ENCODE peak calls at places on chromosomes 3 and 15, in four cellular contexts. M is K562, N is GM12878, Y is HepG2. A is an unnamed sample.

GRCh38 chr3:117454236-117454635 is 744.7 kb downstream of the TUSC7 start:
- DNase-seq in M (no peak), Y (no peak), N (no peak), A (no peak)

GRCh38 chr3:53224026-53224425 is 31.8 kb downstream of the TKT start:
- DNase-seq in N (no peak), Y (no peak), M (no peak), A (no peak)

GRCh38 chr3:54511766-54512365 is 389.5 kb downstream of the CACNA2D3 start:
- DNase-seq in N (no peak), Y (no peak), M (no peak), A (no peak)

GRCh38 chr3:109806929-109807328 is 469.6 kb upstream of the DPPA4 start:
- DNase-seq in Y (peak; percentile 5), M (peak; percentile 11), N (no peak), A (no peak)

GRCh38 chr3:120908803-120909601 is 997 bp downstream of the STXBP5L start:
- DNase-seq in Y (no peak), N (no peak), M (no peak), A (no peak)

GRCh38 chr3:192884831-192885356 is 32.8 kb downstream of the MB21D2 start:
- DNase-seq in M (no peak), N (no peak), Y (no peak), A (peak; percentile 37)

GRCh38 chr3:144763878-144764454 is 792.3 kb downstream of the DIPK2A start:
- DNase-seq in N (peak; percentile 21), M (no peak), Y (no peak), A (no peak)

GRCh38 chr15:74616020-74616939 is 644 bp downstream of the CLK3 start:
- DNase-seq in M (peak; percentile 66), N (no peak), Y (peak; percentile 54), A (peak; percentile 68)

GRCh38 chr15:29128671-29129070 is 141.0 kb downstream of the NSMCE3 start:
- DNase-seq in N (no peak), M (no peak), Y (no peak), A (no peak)

GRCh38 chr15:69092159-69092558 is 68.3 kb upstream of the GLCE start:
- DNase-seq in Y (peak; percentile 18), N (no peak), M (no peak), A (no peak)

GRCh38 chr3:78736863-78737262 is 1030.9 kb downstream of the ROBO1 start:
- DNase-seq in M (no peak), N (peak; percentile 85), Y (no peak), A (no peak)

GRCh38 chr3:19931180-19931692 is 2.8 kb downstream of the EFHB start:
- DNase-seq in M (peak; percentile 45), Y (no peak), N (peak; percentile 79), A (no peak)

GRCh38 chr15:68776477-68777270 is 44.0 kb downstream of the ANP32A start:
- DNase-seq in Y (no peak), M (no peak), N (no peak), A (no peak)

GRCh38 chr3:133092676-133093075 is 54.5 kb downstream of the TMEM108 start:
- DNase-seq in Y (no peak), N (no peak), M (no peak), A (no peak)

GRCh38 chr3:37660782-37661181 is 200.9 kb upstream of the CTDSPL start:
- DNase-seq in Y (no peak), N (no peak), M (no peak), A (no peak)

GRCh38 chr3:169998668-169999131 is 32.1 kb downstream of the SEC62 start:
- DNase-seq in M (no peak), N (no peak), Y (peak; percentile 76), A (no peak)

GRCh38 chr3:10189557-10190374 is 25.0 kb downstream of the IRAK2 start:
- DNase-seq in M (no peak), Y (no peak), N (peak; percentile 39), A (peak; percentile 55)

GRCh38 chr3:99542771-99543518 is 95.4 kb upstream of the COL8A1 start:
- DNase-seq in Y (no peak), M (no peak), N (no peak), A (no peak)

GRCh38 chr15:62920569-62921502 is 121.7 kb upstream of the TPM1 start:
- DNase-seq in M (no peak), N (no peak), Y (no peak), A (no peak)

GRCh38 chr3:187398955-187399354 is 30.8 kb downstream of the RTP4 start:
- DNase-seq in M (no peak), Y (no peak), N (no peak), A (no peak)

GRCh38 chr3:190989213-190989612 is 126.7 kb upstream of the GMNC start:
- DNase-seq in Y (no peak), M (no peak), N (no peak), A (no peak)

GRCh38 chr3:39869890-39870289 is 60.5 kb downstream of the MYRIP start:
- DNase-seq in N (no peak), M (no peak), Y (no peak), A (no peak)

GRCh38 chr3:158845748-158846350 is 44.0 kb downstream of the MFSD1 start:
- DNase-seq in N (no peak), Y (peak; percentile 41), M (peak; percentile 70), A (peak; percentile 68)

GRCh38 chr3:51191768-51192167 is 193.3 kb upstream of the MANF start:
- DNase-seq in Y (peak; percentile 20), M (no peak), N (no peak), A (no peak)

GRCh38 chr3:53890726-53891499 is 746 bp downstream of the SELENOK start:
- DNase-seq in N (no peak), Y (peak; percentile 44), M (peak; percentile 27), A (peak; percentile 47)

GRCh38 chr15:31474059-31474868 is 147.6 kb downstream of the KLF13 start:
- DNase-seq in Y (no peak), M (no peak), N (no peak), A (no peak)

GRCh38 chr3:32886296-32886695 is 65.1 kb upstream of the CCR4 start:
- DNase-seq in N (no peak), M (no peak), Y (no peak), A (no peak)

GRCh38 chr3:188236241-188236640 is 82.3 kb downstream of the LPP start:
- DNase-seq in N (no peak), M (no peak), Y (no peak), A (no peak)

GRCh38 chr3:122926811-122927210 is 100.8 kb downstream of the SEMA5B start:
- DNase-seq in M (no peak), Y (no peak), N (no peak), A (no peak)

GRCh38 chr15:71572452-71573053 is 237.8 kb upstream of the NR2E3 start:
- DNase-seq in N (no peak), M (no peak), Y (no peak), A (no peak)

GRCh38 chr15:54594115-54594514 is 602.6 kb downstream of the RSL24D1 start:
- DNase-seq in N (no peak), Y (no peak), M (no peak), A (peak; percentile 1)

GRCh38 chr3:126226376-126226775 is 46.0 kb upstream of the ALDH1L1 start:
- DNase-seq in N (no peak), M (no peak), Y (no peak), A (no peak)

GRCh38 chr3:39156421-39156820 is 3.0 kb upstream of the CSRNP1 start:
- DNase-seq in Y (no peak), N (no peak), M (no peak), A (no peak)

GRCh38 chr15:63930034-63930433 is 96.3 kb upstream of the HERC1 start:
- DNase-seq in Y (no peak), N (no peak), M (no peak), A (no peak)

GRCh38 chr3:120093923-120094775 is at the start of gene GSK3B:
- DNase-seq in N (no peak), Y (peak; percentile 48), M (peak; percentile 84), A (peak; percentile 90)

GRCh38 chr3:150330872-150331271 is 77.2 kb upstream of the TSC22D2 start:
- DNase-seq in Y (no peak), N (no peak), M (no peak), A (no peak)

GRCh38 chr3:150335631-150336030 is 72.5 kb upstream of the TSC22D2 start:
- DNase-seq in N (no peak), M (no peak), Y (no peak), A (no peak)

GRCh38 chr3:150331978-150332568 is 76.0 kb upstream of the TSC22D2 start:
- DNase-seq in M (no peak), Y (no peak), N (no peak), A (no peak)

GRCh38 chr3:150333482-150333881 is 74.6 kb upstream of the TSC22D2 start:
- DNase-seq in M (no peak), Y (no peak), N (no peak), A (no peak)

GRCh38 chr3:150334974-150335373 is 73.1 kb upstream of the TSC22D2 start:
- DNase-seq in Y (no peak), M (no peak), N (no peak), A (no peak)
- TF ChIP-seq NFIC in Y (no peak), M (no peak), N (no peak), A (no peak)

GRCh38 chr3:76990606-76991005 is 49.3 kb upstream of the ROBO2 start:
- DNase-seq in N (no peak), M (no peak), Y (no peak), A (no peak)
- TF ChIP-seq NFIC in N (no peak), M (no peak), Y (no peak), A (no peak)

GRCh38 chr15:75736256-75736655 is 23.6 kb upstream of the CSPG4 start:
- DNase-seq in Y (no peak), M (no peak), N (no peak), A (no peak)

GRCh38 chr15:75731248-75732100 is 18.8 kb upstream of the CSPG4 start:
- DNase-seq in N (no peak), M (peak; percentile 21), Y (no peak), A (peak; percentile 56)

GRCh38 chr15:75733761-75734651 is 21.4 kb upstream of the CSPG4 start:
- DNase-seq in N (no peak), Y (no peak), M (no peak), A (no peak)

GRCh38 chr15:75732206-75732808 is 19.7 kb upstream of the CSPG4 start:
- DNase-seq in Y (no peak), M (peak; percentile 4), N (no peak), A (no peak)

GRCh38 chr15:75732809-75733451 is 20.3 kb upstream of the CSPG4 start:
- DNase-seq in N (no peak), M (peak; percentile 71), Y (peak; percentile 50), A (peak; percentile 90)
- TF ChIP-seq NFIC in N (no peak), M (no peak), Y (no peak), A (no peak)

GRCh38 chr3:49903451-49904424 is at the start of gene MST1R:
- DNase-seq in M (peak; percentile 90), N (peak; percentile 28), Y (peak; percentile 27), A (no peak)
- TF ChIP-seq NFIC in M (no peak), N (no peak), Y (no peak), A (no peak)

A was measured in SK-N-SH.